ENCODE peak calls at places on chromosomes 3 and 15, in ten cellular contexts. One of them, this sample, is unnamed.

GRCh38 chr3:32349184-32349583 is 42.5 kb upstream of the CMTM7 start:
- DNase-seq in NCI-H345: no peak
- DNase-seq in kidney glomerular epithelial cell: no peak
- DNase-seq in activated T-helper 1 cell treated with Interleukin-2 at 50 U/mL for 16 hours: no peak
- DNase-seq in B cell: no peak
- DNase-seq in astrocyte: no peak
- DNase-seq in WTC11: no peak
- DNase-seq in T-cell: no peak
- DNase-seq in SK-N-DZ: no peak
- DNase-seq in ELR: no peak
- DNase-seq in this sample: no peak

GRCh38 chr15:93449798-93450197 is 360.8 kb upstream of the RGMA start:
- DNase-seq in NCI-H345: no peak
- DNase-seq in kidney glomerular epithelial cell: no peak
- DNase-seq in activated T-helper 1 cell treated with Interleukin-2 at 50 U/mL for 16 hours: no peak
- DNase-seq in B cell: no peak
- DNase-seq in astrocyte: no peak
- DNase-seq in WTC11: no peak
- DNase-seq in T-cell: no peak
- DNase-seq in SK-N-DZ: no peak
- DNase-seq in ELR: no peak
- DNase-seq in this sample: no peak

GRCh38 chr15:25789206-25789605 is 73.9 kb downstream of the ATP10A start:
- DNase-seq in NCI-H345: no peak
- DNase-seq in kidney glomerular epithelial cell: no peak
- DNase-seq in activated T-helper 1 cell treated with Interleukin-2 at 50 U/mL for 16 hours: no peak
- DNase-seq in B cell: no peak
- DNase-seq in astrocyte: no peak
- DNase-seq in WTC11: no peak
- DNase-seq in T-cell: no peak
- DNase-seq in SK-N-DZ: no peak
- DNase-seq in ELR: no peak
- DNase-seq in this sample: no peak

GRCh38 chr3:147356145-147356908 is 50.0 kb downstream of the ZIC4 start:
- DNase-seq in NCI-H345: no peak
- DNase-seq in kidney glomerular epithelial cell: no peak
- DNase-seq in activated T-helper 1 cell treated with Interleukin-2 at 50 U/mL for 16 hours: no peak
- DNase-seq in B cell: no peak
- DNase-seq in astrocyte: no peak
- DNase-seq in WTC11: no peak
- DNase-seq in T-cell: no peak
- DNase-seq in SK-N-DZ: no peak
- DNase-seq in ELR: no peak
- DNase-seq in this sample: no peak

GRCh38 chr3:117444175-117444574 is 734.6 kb downstream of the TUSC7 start:
- DNase-seq in NCI-H345: peak
- DNase-seq in kidney glomerular epithelial cell: no peak
- DNase-seq in activated T-helper 1 cell treated with Interleukin-2 at 50 U/mL for 16 hours: no peak
- DNase-seq in B cell: no peak
- DNase-seq in astrocyte: no peak
- DNase-seq in WTC11: peak
- DNase-seq in T-cell: no peak
- DNase-seq in SK-N-DZ: no peak
- DNase-seq in ELR: no peak
- DNase-seq in this sample: no peak

GRCh38 chr3:131532645-131533044 is 29.9 kb upstream of the MRPL3 start:
- DNase-seq in NCI-H345: no peak
- DNase-seq in kidney glomerular epithelial cell: no peak
- DNase-seq in activated T-helper 1 cell treated with Interleukin-2 at 50 U/mL for 16 hours: no peak
- DNase-seq in B cell: no peak
- DNase-seq in astrocyte: no peak
- DNase-seq in WTC11: no peak
- DNase-seq in T-cell: no peak
- DNase-seq in SK-N-DZ: no peak
- DNase-seq in ELR: no peak
- DNase-seq in this sample: no peak

GRCh38 chr3:154904328-154904727 is 175.8 kb upstream of the MME start:
- DNase-seq in NCI-H345: no peak
- DNase-seq in kidney glomerular epithelial cell: no peak
- DNase-seq in activated T-helper 1 cell treated with Interleukin-2 at 50 U/mL for 16 hours: no peak
- DNase-seq in B cell: peak
- DNase-seq in astrocyte: no peak
- DNase-seq in WTC11: no peak
- DNase-seq in T-cell: no peak
- DNase-seq in SK-N-DZ: no peak
- DNase-seq in ELR: peak
- DNase-seq in this sample: no peak

GRCh38 chr3:153162513-153163348 is 705 bp downstream of the RAP2B start:
- DNase-seq in NCI-H345: peak
- DNase-seq in kidney glomerular epithelial cell: no peak
- DNase-seq in activated T-helper 1 cell treated with Interleukin-2 at 50 U/mL for 16 hours: peak
- DNase-seq in B cell: peak
- DNase-seq in astrocyte: peak
- DNase-seq in WTC11: peak
- DNase-seq in T-cell: peak
- DNase-seq in SK-N-DZ: peak
- DNase-seq in ELR: peak
- DNase-seq in this sample: peak

GRCh38 chr15:62020576-62021160 is 39.6 kb downstream of the VPS13C start:
- DNase-seq in NCI-H345: no peak
- DNase-seq in kidney glomerular epithelial cell: no peak
- DNase-seq in activated T-helper 1 cell treated with Interleukin-2 at 50 U/mL for 16 hours: no peak
- DNase-seq in B cell: no peak
- DNase-seq in astrocyte: peak
- DNase-seq in WTC11: no peak
- DNase-seq in T-cell: no peak
- DNase-seq in SK-N-DZ: no peak
- DNase-seq in ELR: peak
- DNase-seq in this sample: no peak

GRCh38 chr3:141514382-141514781 is 27.6 kb downstream of the RASA2 start:
- DNase-seq in NCI-H345: no peak
- DNase-seq in kidney glomerular epithelial cell: no peak
- DNase-seq in activated T-helper 1 cell treated with Interleukin-2 at 50 U/mL for 16 hours: no peak
- DNase-seq in B cell: no peak
- DNase-seq in astrocyte: no peak
- DNase-seq in WTC11: no peak
- DNase-seq in T-cell: no peak
- DNase-seq in SK-N-DZ: no peak
- DNase-seq in ELR: no peak
- DNase-seq in this sample: no peak

GRCh38 chr3:160739079-160739478 is 17.0 kb upstream of the PPM1L start:
- DNase-seq in NCI-H345: no peak
- DNase-seq in kidney glomerular epithelial cell: no peak
- DNase-seq in activated T-helper 1 cell treated with Interleukin-2 at 50 U/mL for 16 hours: no peak
- DNase-seq in B cell: no peak
- DNase-seq in astrocyte: no peak
- DNase-seq in WTC11: no peak
- DNase-seq in T-cell: no peak
- DNase-seq in SK-N-DZ: no peak
- DNase-seq in ELR: no peak
- DNase-seq in this sample: no peak

GRCh38 chr3:156643729-156644389 is 30.5 kb upstream of the TIPARP start:
- DNase-seq in NCI-H345: no peak
- DNase-seq in kidney glomerular epithelial cell: no peak
- DNase-seq in activated T-helper 1 cell treated with Interleukin-2 at 50 U/mL for 16 hours: no peak
- DNase-seq in B cell: peak
- DNase-seq in astrocyte: peak
- DNase-seq in WTC11: no peak
- DNase-seq in T-cell: peak
- DNase-seq in SK-N-DZ: no peak
- DNase-seq in ELR: no peak
- DNase-seq in this sample: no peak

GRCh38 chr15:48001393-48002059 is 119.3 kb upstream of the SLC24A5 start:
- DNase-seq in NCI-H345: no peak
- DNase-seq in kidney glomerular epithelial cell: no peak
- DNase-seq in activated T-helper 1 cell treated with Interleukin-2 at 50 U/mL for 16 hours: no peak
- DNase-seq in B cell: peak
- DNase-seq in astrocyte: no peak
- DNase-seq in WTC11: no peak
- DNase-seq in T-cell: no peak
- DNase-seq in SK-N-DZ: no peak
- DNase-seq in ELR: no peak
- DNase-seq in this sample: no peak

GRCh38 chr3:46994801-46995731 is 15.6 kb downstream of the NBEAL2 start:
- DNase-seq in NCI-H345: no peak
- DNase-seq in kidney glomerular epithelial cell: no peak
- DNase-seq in activated T-helper 1 cell treated with Interleukin-2 at 50 U/mL for 16 hours: no peak
- DNase-seq in B cell: no peak
- DNase-seq in astrocyte: no peak
- DNase-seq in WTC11: no peak
- DNase-seq in T-cell: no peak
- DNase-seq in SK-N-DZ: no peak
- DNase-seq in ELR: no peak
- DNase-seq in this sample: no peak

GRCh38 chr3:15405448-15406050 is 21.8 kb downstream of the METTL6 start:
- DNase-seq in NCI-H345: peak
- DNase-seq in kidney glomerular epithelial cell: peak
- DNase-seq in activated T-helper 1 cell treated with Interleukin-2 at 50 U/mL for 16 hours: no peak
- DNase-seq in B cell: peak
- DNase-seq in astrocyte: peak
- DNase-seq in WTC11: no peak
- DNase-seq in T-cell: no peak
- DNase-seq in SK-N-DZ: peak
- DNase-seq in ELR: peak
- DNase-seq in this sample: no peak

GRCh38 chr3:104437891-104438290 is 928.8 kb upstream of the ALCAM start:
- DNase-seq in NCI-H345: peak
- DNase-seq in kidney glomerular epithelial cell: no peak
- DNase-seq in activated T-helper 1 cell treated with Interleukin-2 at 50 U/mL for 16 hours: no peak
- DNase-seq in B cell: no peak
- DNase-seq in astrocyte: peak
- DNase-seq in WTC11: no peak
- DNase-seq in T-cell: no peak
- DNase-seq in SK-N-DZ: no peak
- DNase-seq in ELR: peak
- DNase-seq in this sample: no peak

GRCh38 chr3:176953106-176954080 is 243.9 kb downstream of the TBL1XR1 start:
- DNase-seq in NCI-H345: no peak
- DNase-seq in kidney glomerular epithelial cell: peak
- DNase-seq in activated T-helper 1 cell treated with Interleukin-2 at 50 U/mL for 16 hours: no peak
- DNase-seq in B cell: no peak
- DNase-seq in astrocyte: peak
- DNase-seq in WTC11: no peak
- DNase-seq in T-cell: no peak
- DNase-seq in SK-N-DZ: no peak
- DNase-seq in ELR: no peak
- DNase-seq in this sample: peak

GRCh38 chr3:123447749-123448502 is 964 bp downstream of the ADCY5 start:
- DNase-seq in NCI-H345: peak
- DNase-seq in kidney glomerular epithelial cell: no peak
- DNase-seq in activated T-helper 1 cell treated with Interleukin-2 at 50 U/mL for 16 hours: peak
- DNase-seq in B cell: peak
- DNase-seq in astrocyte: no peak
- DNase-seq in WTC11: peak
- DNase-seq in T-cell: peak
- DNase-seq in SK-N-DZ: no peak
- DNase-seq in ELR: no peak
- DNase-seq in this sample: no peak

GRCh38 chr3:129238945-129239705 is 10.3 kb upstream of the COPG1 start:
- DNase-seq in NCI-H345: no peak
- DNase-seq in kidney glomerular epithelial cell: no peak
- DNase-seq in activated T-helper 1 cell treated with Interleukin-2 at 50 U/mL for 16 hours: no peak
- DNase-seq in B cell: peak
- DNase-seq in astrocyte: no peak
- DNase-seq in WTC11: no peak
- DNase-seq in T-cell: no peak
- DNase-seq in SK-N-DZ: no peak
- DNase-seq in ELR: peak
- DNase-seq in this sample: no peak

GRCh38 chr3:68467465-68467864 is 464.9 kb downstream of the TAFA4 start:
- DNase-seq in NCI-H345: no peak
- DNase-seq in kidney glomerular epithelial cell: no peak
- DNase-seq in activated T-helper 1 cell treated with Interleukin-2 at 50 U/mL for 16 hours: no peak
- DNase-seq in B cell: no peak
- DNase-seq in astrocyte: no peak
- DNase-seq in WTC11: no peak
- DNase-seq in T-cell: no peak
- DNase-seq in SK-N-DZ: no peak
- DNase-seq in ELR: no peak
- DNase-seq in this sample: no peak

GRCh38 chr15:71440479-71441071 is 325.3 kb downstream of the THSD4 start:
- DNase-seq in NCI-H345: peak
- DNase-seq in kidney glomerular epithelial cell: peak
- DNase-seq in activated T-helper 1 cell treated with Interleukin-2 at 50 U/mL for 16 hours: no peak
- DNase-seq in B cell: peak
- DNase-seq in astrocyte: peak
- DNase-seq in WTC11: no peak
- DNase-seq in T-cell: no peak
- DNase-seq in SK-N-DZ: peak
- DNase-seq in ELR: peak
- DNase-seq in this sample: no peak

GRCh38 chr15:63970723-63971426 is 75.4 kb downstream of the DAPK2 start:
- DNase-seq in NCI-H345: no peak
- DNase-seq in kidney glomerular epithelial cell: no peak
- DNase-seq in activated T-helper 1 cell treated with Interleukin-2 at 50 U/mL for 16 hours: no peak
- DNase-seq in B cell: no peak
- DNase-seq in astrocyte: no peak
- DNase-seq in WTC11: no peak
- DNase-seq in T-cell: no peak
- DNase-seq in SK-N-DZ: no peak
- DNase-seq in ELR: no peak
- DNase-seq in this sample: no peak

GRCh38 chr15:69141833-69142232 is 18.6 kb upstream of the GLCE start:
- DNase-seq in NCI-H345: no peak
- DNase-seq in kidney glomerular epithelial cell: no peak
- DNase-seq in activated T-helper 1 cell treated with Interleukin-2 at 50 U/mL for 16 hours: no peak
- DNase-seq in B cell: no peak
- DNase-seq in astrocyte: no peak
- DNase-seq in WTC11: no peak
- DNase-seq in T-cell: no peak
- DNase-seq in SK-N-DZ: no peak
- DNase-seq in ELR: no peak
- DNase-seq in this sample: no peak

GRCh38 chr3:29324180-29324651 is 43.3 kb downstream of the RBMS3 start:
- DNase-seq in NCI-H345: no peak
- DNase-seq in kidney glomerular epithelial cell: no peak
- DNase-seq in activated T-helper 1 cell treated with Interleukin-2 at 50 U/mL for 16 hours: no peak
- DNase-seq in B cell: peak
- DNase-seq in astrocyte: peak
- DNase-seq in WTC11: no peak
- DNase-seq in T-cell: no peak
- DNase-seq in SK-N-DZ: peak
- DNase-seq in ELR: peak
- DNase-seq in this sample: no peak

GRCh38 chr15:92533298-92533697 is 122.3 kb downstream of the FAM174B start:
- DNase-seq in NCI-H345: no peak
- DNase-seq in kidney glomerular epithelial cell: no peak
- DNase-seq in activated T-helper 1 cell treated with Interleukin-2 at 50 U/mL for 16 hours: no peak
- DNase-seq in B cell: no peak
- DNase-seq in astrocyte: no peak
- DNase-seq in WTC11: no peak
- DNase-seq in T-cell: no peak
- DNase-seq in SK-N-DZ: no peak
- DNase-seq in ELR: no peak
- DNase-seq in this sample: no peak

GRCh38 chr3:14143271-14143605 is 18.4 kb downstream of the TMEM43 start:
- DNase-seq in NCI-H345: no peak
- DNase-seq in kidney glomerular epithelial cell: no peak
- DNase-seq in activated T-helper 1 cell treated with Interleukin-2 at 50 U/mL for 16 hours: no peak
- DNase-seq in B cell: no peak
- DNase-seq in astrocyte: peak
- DNase-seq in WTC11: no peak
- DNase-seq in T-cell: no peak
- DNase-seq in SK-N-DZ: no peak
- DNase-seq in ELR: peak
- DNase-seq in this sample: no peak

GRCh38 chr3:77682162-77682561 is 642.3 kb downstream of the ROBO2 start:
- DNase-seq in NCI-H345: no peak
- DNase-seq in kidney glomerular epithelial cell: no peak
- DNase-seq in activated T-helper 1 cell treated with Interleukin-2 at 50 U/mL for 16 hours: no peak
- DNase-seq in B cell: no peak
- DNase-seq in astrocyte: no peak
- DNase-seq in WTC11: no peak
- DNase-seq in T-cell: no peak
- DNase-seq in SK-N-DZ: no peak
- DNase-seq in ELR: no peak
- DNase-seq in this sample: no peak

GRCh38 chr3:112376996-112377395 is 44.0 kb downstream of the CD200 start:
- DNase-seq in NCI-H345: no peak
- DNase-seq in kidney glomerular epithelial cell: peak
- DNase-seq in activated T-helper 1 cell treated with Interleukin-2 at 50 U/mL for 16 hours: no peak
- DNase-seq in B cell: no peak
- DNase-seq in astrocyte: peak
- DNase-seq in WTC11: no peak
- DNase-seq in T-cell: no peak
- DNase-seq in SK-N-DZ: no peak
- DNase-seq in ELR: peak
- DNase-seq in this sample: no peak